ENCODE peak calls at places on chromosomes 3 and 15, in ten cellular contexts. R, D, Y, X, N, S, F, T, E and W are unnamed samples.
A peak's percentile ranks its signal among the peaks of the same experiment; 100 is the strongest.

GRCh38 chr3:20047940-20048339 is 7.7 kb downstream of the KAT2B start:
- DNase-seq in R (no peak), D (no peak), Y (no peak), X (no peak), N (no peak), S (no peak), F (no peak), T (no peak), E (no peak), W (no peak)

GRCh38 chr15:63503739-63504246 is 600 bp upstream of the USP3 start:
- DNase-seq in R (peak; percentile 73), D (no peak), Y (peak; percentile 54), X (peak; percentile 70), N (no peak), S (no peak), F (peak; percentile 86), T (peak; percentile 92), E (no peak), W (peak; percentile 93)

GRCh38 chr3:182142928-182143327 is 431.2 kb downstream of the SOX2 start:
- DNase-seq in R (no peak), D (peak; percentile 56), Y (no peak), X (no peak), N (no peak), S (no peak), F (no peak), T (no peak), E (no peak), W (no peak)

GRCh38 chr15:48601095-48601494 is 44.4 kb downstream of the FBN1 start:
- DNase-seq in R (no peak), D (no peak), Y (no peak), X (no peak), N (no peak), S (no peak), F (no peak), T (no peak), E (no peak), W (no peak)

GRCh38 chr3:136171097-136171542 is 25.0 kb downstream of the MSL2 start:
- DNase-seq in R (no peak), D (no peak), Y (no peak), X (no peak), N (no peak), S (no peak), F (no peak), T (no peak), E (no peak), W (no peak)

GRCh38 chr15:99651023-99651807 is 82.0 kb downstream of the LYSMD4 start:
- DNase-seq in R (no peak), D (no peak), Y (no peak), X (no peak), N (no peak), S (no peak), F (peak; percentile 63), T (peak; percentile 39), E (no peak), W (no peak)

GRCh38 chr3:115861166-115861733 is 237.9 kb downstream of the GAP43 start:
- DNase-seq in R (no peak), D (no peak), Y (no peak), X (no peak), N (no peak), S (no peak), F (no peak), T (no peak), E (no peak), W (no peak)

GRCh38 chr15:53882311-53882710 is 95.9 kb upstream of the UNC13C start:
- DNase-seq in R (no peak), D (no peak), Y (no peak), X (no peak), N (no peak), S (no peak), F (no peak), T (no peak), E (no peak), W (no peak)

GRCh38 chr15:70503073-70503745 is 260.1 kb downstream of the UACA start:
- DNase-seq in R (no peak), D (no peak), Y (no peak), X (no peak), N (no peak), S (no peak), F (no peak), T (no peak), E (peak; percentile 44), W (no peak)

GRCh38 chr15:70505411-70505919 is 257.9 kb downstream of the UACA start:
- DNase-seq in R (no peak), D (no peak), Y (no peak), X (no peak), N (no peak), S (no peak), F (peak; percentile 91), T (peak; percentile 88), E (peak; percentile 21), W (no peak)

GRCh38 chr15:70503798-70504304 is 259.5 kb downstream of the UACA start:
- DNase-seq in R (no peak), D (no peak), Y (no peak), X (no peak), N (no peak), S (no peak), F (no peak), T (no peak), E (peak; percentile 57), W (no peak)

GRCh38 chr15:70504988-70505387 is 258.4 kb downstream of the UACA start:
- DNase-seq in R (no peak), D (no peak), Y (no peak), X (no peak), N (no peak), S (no peak), F (no peak), T (no peak), E (no peak), W (no peak)

GRCh38 chr15:70504305-70504951 is 258.9 kb downstream of the UACA start:
- DNase-seq in R (peak; percentile 70), D (no peak), Y (peak; percentile 59), X (peak; percentile 74), N (peak; percentile 27), S (peak; percentile 41), F (peak; percentile 62), T (peak; percentile 71), E (peak; percentile 73), W (no peak)
- H3K4me3 ChIP-seq in R (no peak overlapping the region), D (no peak overlapping the region), Y (no peak overlapping the region), X (no peak overlapping the region), N (no peak overlapping the region), S (no peak overlapping the region), F (no peak overlapping the region), T (no peak overlapping the region), E (no peak overlapping the region), W (no peak overlapping the region)

DNA sequence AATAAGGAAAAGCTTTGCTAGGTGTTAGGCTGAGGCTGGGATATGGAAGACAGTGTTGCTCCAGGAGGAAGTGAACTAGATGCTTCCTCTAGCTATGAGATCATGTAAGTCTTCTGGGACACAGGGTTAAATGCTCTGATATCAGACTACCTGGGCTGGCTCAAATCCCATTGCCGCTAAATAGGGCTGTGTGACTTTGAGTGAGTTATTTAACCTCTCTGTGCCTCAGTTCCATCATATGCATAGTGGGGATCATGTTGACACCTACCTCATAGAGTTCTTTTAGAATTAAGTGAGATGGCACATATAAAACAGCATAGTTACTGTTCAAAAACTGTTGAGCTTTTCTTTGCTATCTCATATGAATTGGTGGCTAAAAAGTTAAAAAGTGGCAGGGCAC is 12.6 kb downstream of the RPLP1 start:
- DNase-seq in R (no peak), D (no peak), Y (no peak), X (no peak), N (no peak), S (no peak), F (no peak), T (no peak), E (no peak), W (no peak)
- H3K4me1 ChIP-seq in R (peaks cover 38% of the 10 kb centered on the region), D (peaks cover 15% of the 10 kb centered on the region), Y (no peaks in the 10 kb centered on the region), X (peaks cover 2% of the 10 kb centered on the region), N (no peaks in the 10 kb centered on the region), S (peaks cover 10% of the 10 kb centered on the region), F (peaks cover 29% of the 10 kb centered on the region), T (peaks cover 27% of the 10 kb centered on the region), E (peaks cover 12% of the 10 kb centered on the region), W (no peaks in the 10 kb centered on the region)

DNA sequence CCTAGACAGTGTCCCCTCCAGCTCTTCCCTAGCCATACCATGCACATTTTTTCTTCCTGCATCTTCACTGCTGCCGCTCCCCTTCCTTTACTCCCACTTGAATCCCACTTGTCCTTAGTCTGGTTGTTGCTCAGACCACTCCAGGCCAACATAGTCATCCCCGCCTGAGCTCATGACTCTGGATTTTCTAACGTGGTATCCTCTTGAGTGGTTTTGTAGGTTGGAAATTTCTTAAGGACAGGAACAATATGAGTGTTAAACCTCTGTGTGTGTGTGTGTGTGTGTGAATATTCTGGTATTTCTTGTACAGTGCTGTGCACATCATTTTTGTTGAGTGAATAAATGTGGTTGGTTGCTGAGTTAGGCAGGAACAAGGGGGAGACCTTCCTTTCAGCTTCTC is 3.1 kb downstream of the BAHD1 start:
- DNase-seq in R (no peak), D (no peak), Y (no peak), X (no peak), N (no peak), S (no peak), F (peak; percentile 82), T (peak; percentile 49), E (no peak), W (no peak)
- H3K27me3 ChIP-seq in R (no peaks in the 10 kb centered on the region), D (no peaks in the 10 kb centered on the region), Y (no peaks in the 10 kb centered on the region), X (no peaks in the 10 kb centered on the region), N (no peaks in the 10 kb centered on the region), S (no peaks in the 10 kb centered on the region), F (peaks cover 8% of the 10 kb centered on the region), T (peaks cover 4% of the 10 kb centered on the region), E (no peaks in the 10 kb centered on the region), W (no peaks in the 10 kb centered on the region)

GRCh38 chr15:93180656-93181055 is 91.6 kb upstream of the RGMA start:
- DNase-seq in R (no peak), D (no peak), Y (no peak), X (no peak), N (no peak), S (no peak), F (no peak), T (no peak), E (no peak), W (no peak)

GRCh38 chr15:93180128-93180527 is 91.1 kb upstream of the RGMA start:
- DNase-seq in R (no peak), D (no peak), Y (no peak), X (no peak), N (no peak), S (no peak), F (no peak), T (no peak), E (no peak), W (no peak)

GRCh38 chr15:93178371-93178770 is 89.4 kb upstream of the RGMA start:
- DNase-seq in R (no peak), D (no peak), Y (no peak), X (no peak), N (no peak), S (no peak), F (no peak), T (no peak), E (no peak), W (no peak)

GRCh38 chr15:93179704-93180103 is 90.7 kb upstream of the RGMA start:
- DNase-seq in R (no peak), D (no peak), Y (no peak), X (no peak), N (no peak), S (no peak), F (peak; percentile 22), T (no peak), E (no peak), W (no peak)

GRCh38 chr15:93179072-93179471 is 90.1 kb upstream of the RGMA start:
- DNase-seq in R (peak; percentile 34), D (no peak), Y (peak; percentile 20), X (peak; percentile 28), N (peak; percentile 39), S (peak; percentile 63), F (no peak), T (no peak), E (peak; percentile 77), W (peak; percentile 92)
- H3K4me3 ChIP-seq in R (no peak overlapping the region), D (no peak overlapping the region), Y (no peak overlapping the region), X (no peak overlapping the region), N (no peak overlapping the region), S (no peak overlapping the region), F (no peak overlapping the region), T (no peak overlapping the region), E (no peak overlapping the region), W (no peak overlapping the region)

GRCh38 chr15:77186518-77187095 is 115.7 kb upstream of the TSPAN3 start:
- DNase-seq in R (no peak), D (peak; percentile 20), Y (no peak), X (no peak), N (no peak), S (no peak), F (peak; percentile 9), T (peak; percentile 45), E (no peak), W (peak; percentile 43)
- H3K4me1 ChIP-seq in R (peaks cover 70% of the 10 kb centered on the region), D (no peaks in the 10 kb centered on the region), Y (no peaks in the 10 kb centered on the region), X (no peaks in the 10 kb centered on the region), N (no peaks in the 10 kb centered on the region), S (no peaks in the 10 kb centered on the region), F (peaks cover 8% of the 10 kb centered on the region), T (no peaks in the 10 kb centered on the region), E (peaks cover 26% of the 10 kb centered on the region), W (peaks cover 8% of the 10 kb centered on the region)